ENCODE peak calls at places on chromosomes 11 and 22, in eight cellular contexts. O is germinal center; U is foreskin fibroblast; F is stimulated activated CD4-positive, alpha-beta T cell treated with anti-CD3 and anti-CD28 coated beads, Interleukin-4, amount 100 ng/mL, for 48 hours; H is CD8-positive, alpha-beta T cell; N is GM04503; A is KBM-7; L is fibroblast of lung. D is an unnamed sample.

GRCh38 chr11:130581631-130582030 is 133.2 kb downstream of the ADAMTS15 start:
- DNase-seq in N (no peak), U (no peak), H (no peak), O (no peak), A (no peak), L (peak; percentile 23), F (no peak), D (no peak)

GRCh38 chr22:29820941-29821789 is 16.9 kb downstream of the ASCC2 start:
- DNase-seq in H (no peak), N (peak; percentile 56), F (peak; percentile 8), A (peak; percentile 79), L (peak; percentile 90), O (no peak), U (peak; percentile 80), D (no peak)

GRCh38 chr11:131615611-131616010 is 245.2 kb downstream of the NTM start:
- DNase-seq in A (no peak), F (no peak), L (no peak), H (no peak), U (no peak), O (no peak), N (no peak), D (no peak)

GRCh38 chr11:66529069-66529468 is 16.8 kb downstream of the ZDHHC24 start:
- DNase-seq in A (no peak), N (no peak), H (no peak), O (no peak), U (no peak), L (no peak), F (no peak), D (no peak)

GRCh38 chr22:27419473-27419872 is 382.1 kb downstream of the MN1 start:
- DNase-seq in F (no peak), H (no peak), U (peak; percentile 39), O (no peak), A (no peak), L (no peak), N (no peak), D (no peak)

GRCh38 chr11:78841451-78842060 is 266.9 kb upstream of the NARS2 start:
- DNase-seq in U (peak; percentile 53), O (no peak), L (no peak), F (no peak), N (no peak), A (no peak), H (no peak), D (no peak)

GRCh38 chr22:46010951-46011626 is 34.1 kb upstream of the WNT7B start:
- DNase-seq in F (no peak), A (no peak), L (no peak), H (no peak), O (no peak), U (no peak), N (no peak), D (no peak)

GRCh38 chr11:117973446-117973922 is 12.7 kb upstream of the IL10RA start:
- DNase-seq in N (no peak), H (no peak), A (no peak), U (no peak), L (no peak), O (no peak), F (no peak), D (no peak)

GRCh38 chr22:32985899-32986772 is 72.0 kb downstream of the SYN3 start:
- DNase-seq in H (no peak), N (no peak), F (peak; percentile 36), O (peak; percentile 55), U (peak; percentile 84), A (peak; percentile 78), L (peak; percentile 82), D (no peak)

GRCh38 chr11:65827774-65828156 is 6.0 kb upstream of the SNX32 start:
- DNase-seq in U (peak; percentile 30), H (no peak), O (no peak), A (no peak), F (no peak), N (no peak), L (no peak), D (no peak)

GRCh38 chr11:15843309-15843857 is 513.0 kb downstream of the SOX6 start:
- DNase-seq in L (peak; percentile 17), H (no peak), U (no peak), A (no peak), N (no peak), O (no peak), F (no peak), D (no peak)

GRCh38 chr11:110123003-110123402 is 29.8 kb downstream of the ZC3H12C start:
- DNase-seq in A (no peak), O (no peak), U (peak; percentile 47), H (no peak), F (no peak), L (peak; percentile 36), N (peak; percentile 35), D (no peak)

GRCh38 chr22:37618072-37618656 is 9.5 kb downstream of the GGA1 start:
- DNase-seq in A (no peak), L (no peak), U (no peak), O (peak; percentile 61), N (no peak), F (no peak), H (no peak), D (no peak)

GRCh38 chr11:45089251-45089650 is 57.2 kb upstream of the PRDM11 start:
- DNase-seq in H (no peak), U (peak; percentile 94), O (no peak), L (peak; percentile 99), F (no peak), A (no peak), N (peak; percentile 99), D (no peak)

GRCh38 chr11:98565311-98565710 is 455.4 kb upstream of the CNTN5 start:
- DNase-seq in H (no peak), O (no peak), N (no peak), L (no peak), U (no peak), F (no peak), A (no peak), D (no peak)

GRCh38 chr11:103887001-103887680 is 149.3 kb upstream of the DDI1 start:
- DNase-seq in L (no peak), O (peak; percentile 43), U (no peak), F (no peak), H (no peak), N (no peak), A (no peak), D (no peak)

GRCh38 chr11:1942541-1943260 is 4.4 kb upstream of the MRPL23 start:
- DNase-seq in H (peak; percentile 35), O (no peak), L (no peak), A (no peak), U (no peak), F (no peak), N (no peak), D (peak; percentile 0)

GRCh38 chr11:112662554-112662953 is 298.7 kb upstream of the NCAM1 start:
- DNase-seq in U (no peak), A (no peak), H (no peak), F (no peak), O (no peak), N (no peak), L (no peak), D (no peak)

GRCh38 chr11:210122-210802 is 2.8 kb downstream of the RIC8A start:
- DNase-seq in A (no peak), L (peak; percentile 40), U (peak; percentile 89), O (no peak), H (no peak), F (no peak), N (peak; percentile 61), D (no peak)

GRCh38 chr11:129251067-129251466 is 58.9 kb upstream of the ARHGAP32 start:
- DNase-seq in O (no peak), U (peak; percentile 67), N (no peak), L (peak; percentile 59), F (no peak), A (no peak), H (no peak), D (no peak)

GRCh38 chr11:65633390-65634139 is 4.3 kb upstream of the SIPA1 start:
- DNase-seq in F (no peak), A (no peak), H (no peak), L (no peak), O (no peak), N (no peak), U (no peak), D (no peak)

GRCh38 chr11:115390441-115390840 is 113.8 kb downstream of the CADM1 start:
- DNase-seq in N (no peak), H (no peak), O (no peak), F (no peak), A (no peak), L (no peak), U (no peak), D (no peak)

GRCh38 chr11:67583319-67584204 is at the start of gene GSTP1:
- DNase-seq in L (peak; percentile 90), O (peak; percentile 82), N (peak; percentile 42), F (peak; percentile 72), H (peak; percentile 89), A (peak; percentile 91), U (peak; percentile 96), D (peak; percentile 75)

GRCh38 chr22:40302149-40302548 is 44.2 kb upstream of the ADSL start:
- DNase-seq in L (no peak), F (no peak), H (no peak), N (no peak), A (no peak), O (no peak), U (no peak), D (no peak)

GRCh38 chr11:105937331-105937730 is 84.7 kb downstream of the MSANTD4 start:
- DNase-seq in L (peak; percentile 29), N (no peak), U (peak; percentile 59), F (no peak), A (no peak), H (no peak), O (no peak), D (no peak)

GRCh38 chr22:38948181-38948940 is 9.0 kb upstream of the APOBEC3A start:
- DNase-seq in O (no peak), F (no peak), A (no peak), U (no peak), N (no peak), H (no peak), L (no peak), D (no peak)

GRCh38 chr11:35088676-35089075 is 50.3 kb upstream of the CD44 start:
- DNase-seq in U (peak; percentile 50), H (no peak), A (no peak), L (no peak), N (no peak), F (no peak), O (no peak), D (no peak)

D was measured in CD8-positive, alpha-beta memory T cell.